ENCODE peak calls at places on chromosome 17, in four cellular contexts. R, C, Z and U are unnamed samples.

GRCh38 chr17:77068915-77069314 is 71.9 kb upstream of the SEC14L1 start:
- DNase-seq in C (no peak), R (no peak), Z (no peak), U (no peak)

GRCh38 chr17:55168970-55169687 is 95.6 kb upstream of the HLF start:
- DNase-seq in Z (no peak), C (no peak), R (no peak), U (peak; percentile 66)

GRCh38 chr17:82203920-82204319 is 8.7 kb downstream of the CCDC57 start:
- DNase-seq in R (no peak), C (no peak), Z (no peak), U (no peak)

GRCh38 chr17:74779948-74780400 is 3.8 kb upstream of the NAT9 start:
- DNase-seq in C (no peak), R (no peak), Z (peak; percentile 35), U (peak; percentile 91)

GRCh38 chr17:67055811-67056745 is 11.7 kb downstream of the CACNG1 start:
- DNase-seq in Z (no peak), R (no peak), C (no peak), U (no peak)

GRCh38 chr17:31931781-31932180 is 5.0 kb upstream of the SUZ12 start:
- DNase-seq in Z (no peak), R (no peak), C (no peak), U (no peak)

GRCh38 chr17:49570540-49571242 is 5.0 kb upstream of the NXPH3 start:
- DNase-seq in R (no peak), C (no peak), Z (no peak), U (no peak)

GRCh38 chr17:3534881-3535252 is 22.7 kb downstream of the TRPV3 start:
- DNase-seq in Z (no peak), C (no peak), R (peak; percentile 12), U (no peak)

GRCh38 chr17:42286411-42287295 is 1.6 kb upstream of the STAT5A start:
- DNase-seq in Z (peak; percentile 24), R (no peak), C (no peak), U (no peak)

GRCh38 chr17:43823350-43824084 is 9.4 kb downstream of the MPP3 start:
- DNase-seq in C (no peak), Z (peak; percentile 88), R (no peak), U (no peak)

GRCh38 chr17:30113213-30113612 is 3.4 kb upstream of the NSRP1 start:
- DNase-seq in Z (peak; percentile 65), C (no peak), R (no peak), U (no peak)

GRCh38 chr17:66306413-66306812 is 4.0 kb downstream of the PRKCA start:
- DNase-seq in C (no peak), R (no peak), Z (no peak), U (no peak)

GRCh38 chr17:63967953-63968352 is 4.8 kb downstream of the SCN4A start:
- DNase-seq in Z (no peak), C (no peak), R (no peak), U (no peak)

GRCh38 chr17:43784068-43784467 is 3.8 kb downstream of the CFAP97D1 start:
- DNase-seq in R (no peak), C (no peak), Z (no peak), U (no peak)

GRCh38 chr17:51997723-51998122 is 160.8 kb downstream of the CA10 start:
- DNase-seq in Z (no peak), C (no peak), R (no peak), U (no peak)

GRCh38 chr17:65531508-65532431 is 29.7 kb downstream of the AXIN2 start:
- DNase-seq in C (no peak), R (peak; percentile 51), Z (peak; percentile 44), U (no peak)

GRCh38 chr17:17892009-17892408 is 55.2 kb upstream of the SREBF1 start:
- DNase-seq in Z (no peak), C (no peak), R (no peak), U (no peak)

GRCh38 chr17:62067165-62068145 is 2.4 kb upstream of the MED13 start:
- DNase-seq in R (no peak), C (no peak), Z (no peak), U (no peak)

GRCh38 chr17:48244121-48244711 is 136.7 kb downstream of the SNX11 start:
- DNase-seq in C (peak; percentile 69), Z (no peak), R (no peak), U (no peak)

DNA sequence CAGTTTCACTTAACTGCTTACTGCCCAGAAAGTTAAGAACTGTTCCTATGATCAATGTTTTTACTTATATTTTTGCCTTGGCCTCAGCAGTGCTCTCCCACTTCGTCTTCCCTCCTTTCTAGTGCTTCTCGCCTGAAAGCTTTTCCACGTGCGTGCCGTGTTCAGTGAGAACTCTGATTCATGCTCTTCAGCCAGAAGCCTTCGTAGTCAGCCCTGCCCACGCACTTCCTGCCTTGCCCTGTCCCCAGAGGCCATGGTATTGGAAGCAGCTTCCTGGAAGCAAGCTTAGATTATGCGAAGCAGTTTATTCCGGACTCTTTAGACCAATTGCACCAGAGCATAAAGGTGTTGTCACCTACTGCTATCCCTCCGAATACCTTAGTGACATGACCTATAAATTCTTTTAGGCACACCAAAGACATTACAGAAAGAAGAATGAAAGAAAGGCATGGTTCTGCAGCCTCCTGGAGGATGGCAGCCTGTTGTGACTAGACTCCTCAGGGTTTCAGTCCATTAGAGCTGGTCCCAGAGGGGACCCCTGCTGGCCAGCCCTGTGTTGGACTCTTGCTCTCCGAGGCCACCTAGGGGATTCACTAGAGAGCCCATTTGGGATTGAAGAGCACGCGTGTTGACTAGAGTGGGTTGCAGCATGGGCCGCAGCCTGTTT is 105.2 kb downstream of the RPTOR start:
- DNase-seq in Z (no peak), R (peak; percentile 72), C (peak; percentile 42), U (no peak)
- TF ChIP-seq CTCF in Z (peak; percentile 22), R (peak; percentile 56), C (peak; percentile 80), U (peak; percentile 40)

DNA sequence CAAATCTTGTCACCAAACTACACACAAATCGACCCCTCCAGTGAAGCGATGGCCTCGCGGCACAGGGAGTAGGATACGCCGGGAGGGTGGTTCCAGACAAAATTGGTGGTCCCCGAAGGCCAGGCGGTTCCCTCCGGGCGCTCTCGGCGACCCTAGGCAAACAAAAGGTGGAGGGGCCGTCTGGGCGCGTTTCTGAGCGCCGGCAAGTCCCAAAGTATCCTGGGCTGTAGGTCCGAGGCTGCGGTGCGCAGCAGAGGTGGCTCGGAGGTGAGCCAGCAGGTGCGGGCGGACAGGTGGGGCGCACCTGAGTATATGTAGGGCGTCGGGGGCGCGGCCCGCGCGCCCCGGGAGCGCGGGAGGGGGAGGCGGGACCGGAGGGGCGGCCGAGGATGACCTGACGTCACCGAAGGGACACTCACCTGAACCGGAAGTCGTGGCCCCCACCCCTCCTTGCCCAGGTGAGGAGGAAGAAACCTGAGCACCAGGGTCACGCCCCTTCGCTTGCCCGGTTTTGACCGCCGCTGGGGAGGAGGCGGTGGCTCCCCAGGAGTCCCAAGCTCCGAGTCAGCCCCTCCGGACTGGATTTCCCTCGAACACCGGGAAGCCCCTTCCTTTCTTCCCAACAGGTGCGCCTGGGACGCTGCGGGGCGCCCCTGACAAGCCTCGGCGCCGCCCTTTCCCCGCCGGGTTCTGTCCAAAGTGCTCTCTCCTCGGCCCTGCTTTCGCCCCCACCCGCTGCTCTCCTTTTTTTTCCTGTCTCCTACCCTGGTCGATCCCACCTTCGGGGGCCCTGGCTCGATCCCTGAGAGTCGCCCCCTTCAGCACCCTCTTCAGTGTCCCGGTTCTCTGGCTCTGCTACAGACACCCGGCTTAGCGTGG is at the start of gene CLDN7:
- DNase-seq in Z (peak; percentile 52), C (no peak), R (no peak), U (no peak)
- H3K4me3 ChIP-seq in Z (peak within 1 kb of the TSS; percentile 43), C (peak within 1 kb of the TSS; percentile 46), R (peak within 1 kb of the TSS; percentile 25), U (peak within 1 kb of the TSS; percentile 34)

GRCh38 chr17:20063665-20064648 is 54.8 kb downstream of the SPECC1 start:
- DNase-seq in C (peak; percentile 19), Z (peak; percentile 48), R (no peak), U (peak; percentile 40)
- TF ChIP-seq CTCF in C (no peak), Z (no peak), R (no peak), U (no peak)

GRCh38 chr17:850828-851759 is 68.9 kb downstream of the MRM3 start:
- DNase-seq in C (no peak), R (peak; percentile 51), Z (no peak), U (no peak)
- H3K4me3 ChIP-seq in C (no peak overlapping the region), R (no peak overlapping the region), Z (no peak overlapping the region), U (no peak overlapping the region)

GRCh38 chr17:57515662-57516211 is 229.4 kb downstream of the CCDC182 start:
- DNase-seq in C (no peak), Z (no peak), R (no peak), U (no peak)
- TF ChIP-seq CTCF in C (no peak), Z (no peak), R (peak; percentile 2), U (no peak)

DNA sequence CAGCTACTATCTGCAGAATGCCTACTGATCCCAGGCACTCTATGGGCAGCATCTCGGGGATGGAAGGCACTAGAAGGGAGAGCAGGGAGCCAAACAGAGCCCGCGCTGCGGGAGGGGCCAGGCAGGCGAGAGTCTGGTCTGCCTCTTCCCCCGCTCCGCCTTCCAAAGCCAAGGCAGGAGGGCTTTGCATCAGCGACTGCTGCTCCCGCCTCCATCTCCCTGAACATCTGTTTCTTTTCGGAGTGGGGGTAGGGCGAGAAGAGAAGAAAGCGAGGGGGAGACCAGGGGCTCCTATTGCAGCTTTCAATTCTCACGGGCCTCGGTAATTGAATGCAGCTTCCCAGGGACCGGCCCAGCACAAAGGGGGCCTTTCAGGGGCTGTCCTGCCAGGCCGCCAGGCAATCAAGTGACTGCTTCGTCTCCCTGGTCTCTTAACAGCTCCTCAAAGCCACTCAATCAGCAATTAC is 31.4 kb upstream of the CDC42EP4 start:
- DNase-seq in C (no peak), Z (no peak), R (peak; percentile 53), U (no peak)
- H3K4me3 ChIP-seq in C (no peak overlapping the region), Z (no peak overlapping the region), R (no peak overlapping the region), U (no peak overlapping the region)

GRCh38 chr17:72145972-72146755 is 25.3 kb downstream of the SOX9 start:
- DNase-seq in C (no peak), Z (no peak), R (no peak), U (no peak)
- TF ChIP-seq CTCF in C (no peak), Z (no peak), R (no peak), U (no peak)

GRCh38 chr17:58158181-58158580 is 8.6 kb upstream of the OR4D2 start:
- DNase-seq in C (no peak), R (no peak), Z (no peak), U (no peak)

GRCh38 chr17:58153046-58153445 is 4.9 kb downstream of the OR4D1 start:
- DNase-seq in R (no peak), C (no peak), Z (no peak), U (no peak)

GRCh38 chr17:58161566-58161965 is 5.2 kb upstream of the OR4D2 start:
- DNase-seq in C (no peak), R (no peak), Z (no peak), U (no peak)

DNA sequence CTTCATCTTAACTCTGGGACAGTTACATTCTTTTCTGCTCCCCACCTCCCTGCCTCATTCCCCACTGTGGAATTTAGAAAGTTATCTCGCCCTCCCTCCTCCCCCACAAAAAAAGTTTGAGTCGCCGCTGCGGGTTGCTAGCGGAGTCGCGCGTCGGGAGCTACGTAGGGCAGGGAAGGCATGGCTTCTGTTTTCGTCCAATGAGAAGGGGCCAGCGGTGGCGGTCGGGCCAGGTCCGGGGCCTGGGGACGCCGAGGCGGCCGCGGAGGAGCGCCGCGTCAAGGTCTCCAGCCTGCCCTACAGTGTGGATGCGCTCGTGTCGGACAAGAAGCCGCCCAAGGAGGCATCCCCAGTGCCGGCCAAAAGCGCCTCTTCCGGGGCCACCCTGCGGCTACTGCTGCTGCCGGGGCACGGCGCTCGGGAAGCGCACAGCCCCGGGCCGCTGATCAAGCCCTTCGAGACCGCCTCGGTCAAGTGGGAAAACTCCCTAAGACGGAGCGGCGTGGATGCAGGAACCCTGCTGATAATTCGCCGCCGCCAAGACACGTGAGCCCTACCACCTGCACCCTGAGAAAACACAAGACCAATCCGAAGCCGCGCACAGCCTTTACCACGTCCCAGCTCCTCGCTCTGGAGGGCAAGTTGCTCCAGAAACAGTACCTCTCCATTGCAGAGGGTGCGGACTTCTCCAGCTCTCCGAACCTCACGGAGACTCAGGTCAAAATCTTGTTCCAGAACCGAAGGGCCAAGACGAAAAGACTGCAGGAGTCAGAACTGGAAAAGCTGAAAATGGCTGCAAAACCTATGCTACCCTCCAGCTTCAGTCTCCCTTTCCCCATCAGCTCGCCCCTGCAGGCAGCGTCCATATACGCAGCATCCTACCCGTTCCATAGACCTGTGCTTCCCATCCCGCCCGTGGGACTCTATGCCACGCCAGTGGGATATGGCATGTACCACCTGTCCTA is 8.9 kb downstream of the OR4D1 start:
- DNase-seq in R (peak; percentile 65), Z (no peak), C (no peak), U (no peak)
- H3K4me3 ChIP-seq in R (peak overlapping the region; percentile 39), Z (peak overlapping the region; percentile 48), C (no peak overlapping the region), U (peak overlapping the region; percentile 23)